ENCODE peak calls at places on chromosomes 3 and 15, in five cellular contexts. G is right atrium auricular region, W is adipocyte, L is GM23248, Y is upper lobe of right lung. X is an unnamed sample. For H3K9me3 and H3K4me1, the result is how much of the 10 kb centered on the place peaks cover.

GRCh38 chr3:179076243-179077027 is 4.8 kb upstream of the ZMAT3 start:
- DNase-seq in G (no peak), W (no peak), L (no peak), Y (no peak), X (no peak)

GRCh38 chr3:128112406-128112968 is 11.1 kb downstream of the RUVBL1 start:
- DNase-seq in G (no peak), W (peak), L (peak), Y (no peak), X (peak)

GRCh38 chr3:121855555-121855954 is 20.5 kb downstream of the EAF2 start:
- DNase-seq in G (no peak), W (no peak), L (no peak), Y (no peak), X (no peak)

GRCh38 chr3:184171562-184171961 is 3.1 kb upstream of the AP2M1 start:
- DNase-seq in G (no peak), W (peak), L (peak), Y (no peak), X (peak)

GRCh38 chr3:193530231-193531165 is 24.2 kb downstream of the ATP13A4 start:
- DNase-seq in G (no peak), W (no peak), L (no peak), Y (no peak), X (no peak)

GRCh38 chr15:66505430-66505811 is 295 bp downstream of the ZWILCH start:
- DNase-seq in G (no peak), W (peak), L (peak), Y (no peak), X (no peak)

GRCh38 chr3:111706527-111706926 is 111.4 kb upstream of the ZBED2 start:
- DNase-seq in G (no peak), W (no peak), L (no peak), Y (no peak), X (no peak)

GRCh38 chr15:28098766-28099554 is at the start of gene OCA2:
- DNase-seq in G (no peak), W (peak), L (peak), Y (peak), X (peak)

GRCh38 chr3:194046995-194047681 is 88.8 kb upstream of the HES1 start:
- DNase-seq in G (no peak), W (no peak), L (peak), Y (peak), X (no peak)

GRCh38 chr15:89321521-89322410 is 12.9 kb downstream of the POLG start:
- DNase-seq in G (no peak), W (no peak), L (peak), Y (no peak), X (peak)

GRCh38 chr3:117774130-117774529 is 1064.6 kb downstream of the TUSC7 start:
- DNase-seq in G (no peak), W (no peak), L (no peak), Y (no peak), X (no peak)

GRCh38 chr3:9934235-9934621 is 594 bp downstream of the CRELD1 start:
- DNase-seq in G (no peak), W (peak), L (peak), Y (no peak), X (no peak)

GRCh38 chr3:9933561-9934234 is at the start of gene CRELD1:
- DNase-seq in G (peak), W (peak), L (peak), Y (peak), X (peak)

GRCh38 chr3:9930804-9931418 is 2.7 kb upstream of the CRELD1 start:
- DNase-seq in G (no peak), W (peak), L (peak), Y (no peak), X (no peak)

GRCh38 chr3:9932843-9933560 is 632 bp upstream of the CRELD1 start:
- DNase-seq in G (peak), W (peak), L (peak), Y (peak), X (peak)

DNA sequence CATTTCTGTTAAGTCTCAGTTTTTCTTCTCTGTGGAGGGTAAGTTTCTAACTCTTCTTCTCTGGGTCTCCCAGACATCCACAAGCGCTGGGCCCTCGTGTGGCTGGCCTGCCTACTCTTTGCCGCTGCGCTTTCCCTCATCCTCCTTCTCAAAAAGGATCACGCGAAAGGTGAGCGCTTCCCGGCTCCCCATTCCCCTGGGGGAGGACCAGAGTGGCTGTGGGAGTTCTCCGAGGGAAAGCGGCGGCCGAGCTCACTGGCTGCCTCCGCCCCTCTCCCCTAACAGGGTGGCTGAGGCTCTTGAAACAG is 1.1 kb upstream of the CRELD1 start:
- DNase-seq in G (no peak), W (no peak), L (no peak), Y (no peak), X (no peak)
- H3K4me3 ChIP-seq in G (peak), W (peak), L (peak), Y (peak), X (peak)

GRCh38 chr15:85607141-85607806 is 187.5 kb downstream of the KLHL25 start:
- DNase-seq in G (no peak), W (peak), L (peak), Y (no peak), X (no peak)

GRCh38 chr15:85603160-85603559 is 191.6 kb downstream of the KLHL25 start:
- DNase-seq in G (no peak), W (no peak), L (no peak), Y (no peak), X (no peak)

GRCh38 chr15:85604194-85604593 is 190.5 kb downstream of the KLHL25 start:
- DNase-seq in G (no peak), W (no peak), L (no peak), Y (no peak), X (no peak)

GRCh38 chr15:85606721-85607120 is 188.0 kb downstream of the KLHL25 start:
- DNase-seq in G (no peak), W (no peak), L (no peak), Y (no peak), X (no peak)

GRCh38 chr15:85603703-85604102 is 191.0 kb downstream of the KLHL25 start:
- DNase-seq in G (no peak), W (no peak), L (no peak), Y (no peak), X (no peak)
- H3K9me3 ChIP-seq in G (under half), W (under half), L (under half), Y (under half), X (under half)

DNA sequence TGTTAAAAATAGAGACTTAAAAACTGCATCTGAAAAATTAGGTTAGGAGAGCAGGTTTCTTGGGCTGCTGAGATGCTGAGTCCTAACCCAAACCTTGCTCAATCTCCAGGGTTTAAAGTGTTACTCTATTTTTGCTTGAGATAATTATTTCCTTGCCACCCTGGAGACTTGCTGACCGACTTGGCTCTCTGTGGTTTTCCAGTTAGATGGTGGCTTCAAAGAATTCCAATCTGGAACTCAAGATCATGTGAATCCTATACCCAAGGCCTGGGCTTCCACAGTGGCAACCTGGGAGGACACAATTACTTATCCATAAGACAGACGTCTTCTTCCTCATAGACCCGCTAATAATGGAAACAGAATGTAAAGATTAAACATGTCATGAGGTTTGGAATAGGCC is 47.7 kb downstream of the SUMF1 start:
- DNase-seq in G (no peak), W (no peak), L (no peak), Y (no peak), X (no peak)
- H3K4me1 ChIP-seq in G (under half), W (under half), L (under half), Y (under half), X (under half)

GRCh38 chr3:38563070-38563901 is 67.1 kb downstream of the EXOG start:
- DNase-seq in G (no peak), W (no peak), L (no peak), Y (peak), X (no peak)

GRCh38 chr3:38561746-38562466 is 65.8 kb downstream of the EXOG start:
- DNase-seq in G (no peak), W (no peak), L (no peak), Y (peak), X (no peak)

GRCh38 chr3:38562467-38562925 is 66.4 kb downstream of the EXOG start:
- DNase-seq in G (no peak), W (no peak), L (no peak), Y (peak), X (no peak)

GRCh38 chr3:38560284-38560683 is 64.1 kb downstream of the EXOG start:
- DNase-seq in G (no peak), W (no peak), L (no peak), Y (peak), X (no peak)

GRCh38 chr3:38560996-38561717 is 65.0 kb downstream of the EXOG start:
- DNase-seq in G (no peak), W (no peak), L (no peak), Y (peak), X (no peak)
- H3K4me3 ChIP-seq in G (no peak), W (no peak), L (no peak), Y (no peak), X (no peak)

DNA sequence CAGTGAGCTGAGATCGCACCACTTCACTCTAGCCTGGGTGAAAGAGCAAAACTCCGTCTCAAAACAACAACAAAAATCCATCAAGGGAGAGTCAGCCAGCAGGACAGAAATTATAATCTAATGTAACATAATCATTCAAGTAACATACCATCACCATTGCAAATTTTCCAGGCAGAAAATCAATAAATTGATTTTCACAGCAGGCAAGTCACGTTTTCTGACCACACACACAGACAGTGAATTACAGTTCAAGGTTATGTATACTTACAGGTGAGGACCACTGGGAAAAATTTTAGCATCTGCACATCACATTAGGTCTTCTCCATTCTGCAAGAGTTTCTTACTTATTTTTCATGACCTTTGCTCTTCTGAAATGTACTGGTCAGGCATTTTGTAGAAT is 29.9 kb upstream of the NPAP1 start:
- DNase-seq in G (no peak), W (no peak), L (no peak), Y (no peak), X (no peak)
- H3K9me3 ChIP-seq in G (under half), W (under half), L (under half), Y (under half), X (under half)